ENCODE peak calls at places on chromosomes 4 and X, in five cellular contexts. Q is astrocyte of the spinal cord; P is activated CD4-positive, alpha-beta T cell treated with anti-CD3 and anti-CD28 coated beads for 36 hours; R is globus pallidus; C is activated T-cell treated with anti-CD3 and anti-CD28 coated beads, Interleukin-2, amount 50 U/mL, for 72 hours. F is an unnamed sample.

GRCh38 chr4:56907489-56908205 is at the start of gene REST:
- DNase-seq in P (peak), C (peak), R (peak), Q (peak), F (peak)

GRCh38 chr4:181858746-181859145 is 384.5 kb upstream of the TENM3 start:
- DNase-seq in Q (no peak), P (no peak), C (no peak), R (no peak), F (no peak)

GRCh38 chrX:68415289-68415688 is 18.0 kb downstream of the OPHN1 start:
- DNase-seq in C (no peak), Q (peak), R (no peak), P (no peak), F (no peak)

GRCh38 chrX:105328773-105329172 is 108.3 kb upstream of the TEX13A start:
- DNase-seq in C (no peak), Q (no peak), P (no peak), R (no peak), F (no peak)

GRCh38 chrX:13357925-13358324 is 38.1 kb upstream of the ATXN3L start:
- DNase-seq in C (no peak), P (no peak), R (no peak), Q (peak), F (no peak)

GRCh38 chrX:150546711-150547153 is 21.7 kb upstream of the MTM1 start:
- DNase-seq in Q (no peak), P (peak), R (no peak), C (peak), F (peak)

GRCh38 chr4:165402375-165402774 is 23.6 kb downstream of the CPE start:
- DNase-seq in P (no peak), C (no peak), Q (no peak), R (no peak), F (no peak)

GRCh38 chrX:153554519-153555167 is 37.2 kb downstream of the ATP2B3 start:
- DNase-seq in Q (peak), R (peak), P (peak), C (peak), F (peak)

GRCh38 chr4:127379499-127379898 is 253.3 kb upstream of the INTU start:
- DNase-seq in R (no peak), P (no peak), Q (no peak), C (no peak), F (no peak)

GRCh38 chrX:10176121-10177003 is 19.6 kb downstream of the CLCN4 start:
- DNase-seq in P (no peak), R (no peak), C (no peak), Q (no peak), F (no peak)

GRCh38 chrX:7925867-7926472 is 1.2 kb downstream of the PNPLA4 start:
- DNase-seq in P (peak), R (peak), Q (peak), C (peak), F (peak)

GRCh38 chrX:154121961-154122360 is 22.1 kb upstream of the OPN1LW start:
- DNase-seq in P (no peak), Q (no peak), R (no peak), C (no peak), F (no peak)

GRCh38 chrX:47171996-47172395 is 21.6 kb upstream of the UBA1 start:
- DNase-seq in R (no peak), Q (no peak), P (no peak), C (no peak), F (no peak)

GRCh38 chr4:88533088-88533790 is 9.7 kb upstream of the PYURF start:
- DNase-seq in C (no peak), P (no peak), Q (peak), R (no peak), F (no peak)

GRCh38 chr4:75919914-75920313 is 17.7 kb upstream of the PPEF2 start:
- DNase-seq in Q (peak), P (no peak), C (no peak), R (no peak), F (no peak)

F was measured in T-helper 17 cell.